ENCODE peak calls at places on chromosomes 12 and 14, in ten cellular contexts. One of them, this sample, is unnamed.

GRCh38 chr14:100532154-100532915 is 54.9 kb downstream of the BEGAIN start:
- DNase-seq in neuronal stem cell: no peak
- DNase-seq in PC-3: no peak
- DNase-seq in A549: no peak
- DNase-seq in H1: no peak
- DNase-seq in GM23338: no peak
- DNase-seq in K562: no peak
- DNase-seq in endothelial cell of umbilical vein: no peak
- DNase-seq in IMR-90: peak
- DNase-seq in OCI-LY7: no peak
- DNase-seq in this sample: no peak

GRCh38 chr12:104750061-104750460 is 208.0 kb downstream of the SLC41A2 start:
- DNase-seq in neuronal stem cell: no peak
- DNase-seq in PC-3: no peak
- DNase-seq in A549: no peak
- DNase-seq in H1: no peak
- DNase-seq in GM23338: no peak
- DNase-seq in K562: no peak
- DNase-seq in endothelial cell of umbilical vein: no peak
- DNase-seq in IMR-90: peak
- DNase-seq in OCI-LY7: peak
- DNase-seq in this sample: no peak

GRCh38 chr12:34033628-34034296 is 11.5 kb downstream of the ALG10 start:
- DNase-seq in neuronal stem cell: no peak
- DNase-seq in PC-3: peak
- DNase-seq in A549: peak
- DNase-seq in H1: no peak
- DNase-seq in GM23338: peak
- DNase-seq in K562: peak
- DNase-seq in endothelial cell of umbilical vein: peak
- DNase-seq in IMR-90: peak
- DNase-seq in OCI-LY7: peak
- DNase-seq in this sample: no peak

GRCh38 chr12:69739287-69740191 is 879 bp downstream of the RAB3IP start:
- DNase-seq in neuronal stem cell: peak
- DNase-seq in PC-3: peak
- DNase-seq in A549: peak
- DNase-seq in H1: peak
- DNase-seq in GM23338: peak
- DNase-seq in K562: no peak
- DNase-seq in endothelial cell of umbilical vein: peak
- DNase-seq in IMR-90: peak
- DNase-seq in OCI-LY7: peak
- DNase-seq in this sample: no peak

GRCh38 chr12:65853489-65854157 is 29.3 kb downstream of the HMGA2 start:
- DNase-seq in neuronal stem cell: no peak
- DNase-seq in PC-3: no peak
- DNase-seq in A549: no peak
- DNase-seq in H1: no peak
- DNase-seq in GM23338: no peak
- DNase-seq in K562: no peak
- DNase-seq in endothelial cell of umbilical vein: peak
- DNase-seq in IMR-90: peak
- DNase-seq in OCI-LY7: no peak
- DNase-seq in this sample: no peak

GRCh38 chr14:46661728-46662127 is 10.1 kb upstream of the RPL10L start:
- DNase-seq in neuronal stem cell: no peak
- DNase-seq in PC-3: peak
- DNase-seq in A549: peak
- DNase-seq in H1: no peak
- DNase-seq in GM23338: peak
- DNase-seq in K562: no peak
- DNase-seq in endothelial cell of umbilical vein: no peak
- DNase-seq in IMR-90: no peak
- DNase-seq in OCI-LY7: no peak
- DNase-seq in this sample: no peak

GRCh38 chr14:70808402-70809237 is 693 bp downstream of the MAP3K9 start:
- DNase-seq in neuronal stem cell: peak
- DNase-seq in PC-3: no peak
- DNase-seq in A549: peak
- DNase-seq in H1: peak
- DNase-seq in GM23338: peak
- DNase-seq in K562: no peak
- DNase-seq in endothelial cell of umbilical vein: no peak
- DNase-seq in IMR-90: no peak
- DNase-seq in OCI-LY7: peak
- DNase-seq in this sample: no peak

GRCh38 chr12:97006585-97006984 is 99.5 kb downstream of the NEDD1 start:
- DNase-seq in neuronal stem cell: no peak
- DNase-seq in PC-3: peak
- DNase-seq in A549: no peak
- DNase-seq in H1: no peak
- DNase-seq in GM23338: no peak
- DNase-seq in K562: no peak
- DNase-seq in endothelial cell of umbilical vein: no peak
- DNase-seq in IMR-90: no peak
- DNase-seq in OCI-LY7: no peak
- DNase-seq in this sample: peak

GRCh38 chr14:64910847-64911495 is 3.3 kb upstream of the CHURC1 start:
- DNase-seq in neuronal stem cell: no peak
- DNase-seq in PC-3: peak
- DNase-seq in A549: peak
- DNase-seq in H1: no peak
- DNase-seq in GM23338: peak
- DNase-seq in K562: no peak
- DNase-seq in endothelial cell of umbilical vein: peak
- DNase-seq in IMR-90: peak
- DNase-seq in OCI-LY7: peak
- DNase-seq in this sample: no peak

DNA sequence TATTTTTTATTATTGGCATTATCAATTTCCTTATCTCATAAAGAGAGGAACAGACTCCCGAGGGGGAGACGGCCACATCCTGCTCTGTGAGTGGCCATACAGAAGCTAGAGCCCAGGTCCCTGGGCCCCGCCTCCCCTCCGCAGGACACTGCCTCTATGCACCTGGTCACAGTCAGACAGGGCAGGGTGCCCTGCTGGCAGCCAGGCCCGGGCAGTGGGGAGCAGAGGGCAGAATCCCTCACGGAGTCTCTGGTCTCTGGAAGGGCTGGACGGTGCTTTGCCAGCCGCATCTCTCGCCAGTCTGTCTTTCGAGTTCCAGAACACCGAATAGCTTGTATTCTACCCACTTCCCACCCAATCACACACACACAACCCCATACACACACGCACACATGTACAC is 16.4 kb upstream of the CACNA2D4 start:
- DNase-seq in neuronal stem cell: no peak
- DNase-seq in PC-3: no peak
- DNase-seq in A549: no peak
- DNase-seq in H1: peak
- DNase-seq in GM23338: no peak
- DNase-seq in K562: no peak
- DNase-seq in endothelial cell of umbilical vein: no peak
- DNase-seq in IMR-90: no peak
- DNase-seq in OCI-LY7: no peak
- DNase-seq in this sample: no peak
- H3K4me2 ChIP-seq in neuronal stem cell: no peak
- H3K4me2 ChIP-seq in PC-3: no peak
- H3K4me2 ChIP-seq in A549: no peak
- H3K4me2 ChIP-seq in H1: no peak
- H3K4me2 ChIP-seq in GM23338: no peak
- H3K4me2 ChIP-seq in K562: no peak
- H3K4me2 ChIP-seq in endothelial cell of umbilical vein: no peak
- H3K4me2 ChIP-seq in IMR-90: no peak
- H3K4me2 ChIP-seq in OCI-LY7: no peak
- H3K4me2 ChIP-seq in this sample: no peak

GRCh38 chr12:25887367-25887766 is 71.1 kb upstream of the RASSF8 start:
- DNase-seq in neuronal stem cell: no peak
- DNase-seq in PC-3: no peak
- DNase-seq in A549: no peak
- DNase-seq in H1: no peak
- DNase-seq in GM23338: peak
- DNase-seq in K562: no peak
- DNase-seq in endothelial cell of umbilical vein: no peak
- DNase-seq in IMR-90: no peak
- DNase-seq in OCI-LY7: no peak
- DNase-seq in this sample: no peak
- H3K4me3 ChIP-seq in neuronal stem cell: no peak
- H3K4me3 ChIP-seq in PC-3: no peak
- H3K4me3 ChIP-seq in A549: no peak
- H3K4me3 ChIP-seq in H1: peak
- H3K4me3 ChIP-seq in GM23338: no peak
- H3K4me3 ChIP-seq in K562: no peak
- H3K4me3 ChIP-seq in endothelial cell of umbilical vein: no peak
- H3K4me3 ChIP-seq in IMR-90: no peak
- H3K4me3 ChIP-seq in OCI-LY7: no peak
- H3K4me3 ChIP-seq in this sample: no peak

GRCh38 chr12:95393191-95393790 is 80.7 kb upstream of the METAP2 start:
- DNase-seq in neuronal stem cell: no peak
- DNase-seq in PC-3: no peak
- DNase-seq in A549: peak
- DNase-seq in H1: no peak
- DNase-seq in GM23338: peak
- DNase-seq in K562: no peak
- DNase-seq in endothelial cell of umbilical vein: no peak
- DNase-seq in IMR-90: no peak
- DNase-seq in OCI-LY7: peak
- DNase-seq in this sample: no peak

GRCh38 chr12:95397566-95397965 is 76.4 kb upstream of the METAP2 start:
- DNase-seq in neuronal stem cell: no peak
- DNase-seq in PC-3: no peak
- DNase-seq in A549: no peak
- DNase-seq in H1: no peak
- DNase-seq in GM23338: no peak
- DNase-seq in K562: no peak
- DNase-seq in endothelial cell of umbilical vein: no peak
- DNase-seq in IMR-90: no peak
- DNase-seq in OCI-LY7: no peak
- DNase-seq in this sample: no peak

GRCh38 chr12:95396849-95397498 is 77.0 kb upstream of the METAP2 start:
- DNase-seq in neuronal stem cell: no peak
- DNase-seq in PC-3: peak
- DNase-seq in A549: peak
- DNase-seq in H1: no peak
- DNase-seq in GM23338: no peak
- DNase-seq in K562: no peak
- DNase-seq in endothelial cell of umbilical vein: no peak
- DNase-seq in IMR-90: peak
- DNase-seq in OCI-LY7: no peak
- DNase-seq in this sample: peak

GRCh38 chr12:95390932-95391331 is 83.0 kb upstream of the METAP2 start:
- DNase-seq in neuronal stem cell: no peak
- DNase-seq in PC-3: no peak
- DNase-seq in A549: no peak
- DNase-seq in H1: no peak
- DNase-seq in GM23338: no peak
- DNase-seq in K562: no peak
- DNase-seq in endothelial cell of umbilical vein: no peak
- DNase-seq in IMR-90: no peak
- DNase-seq in OCI-LY7: peak
- DNase-seq in this sample: no peak

DNA sequence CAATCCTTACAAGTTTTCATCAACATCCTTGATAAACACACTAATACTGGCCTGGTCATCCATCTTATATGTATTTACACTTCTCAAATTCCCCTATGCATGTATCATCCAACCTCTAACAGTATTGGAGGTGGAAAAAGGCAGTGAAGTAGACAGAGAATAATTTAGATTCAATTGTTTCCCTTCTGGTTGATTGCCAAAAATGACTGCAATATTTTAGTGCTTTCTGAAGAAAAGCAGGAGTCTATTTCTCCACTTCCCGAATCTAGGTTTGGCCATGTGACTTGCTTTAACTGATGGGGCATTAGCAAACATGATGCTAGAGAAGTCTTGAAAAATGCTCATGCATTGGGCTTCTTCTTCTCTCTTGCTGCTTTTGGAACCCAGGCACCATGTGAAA is 78.2 kb upstream of the METAP2 start:
- DNase-seq in neuronal stem cell: no peak
- DNase-seq in PC-3: no peak
- DNase-seq in A549: no peak
- DNase-seq in H1: no peak
- DNase-seq in GM23338: no peak
- DNase-seq in K562: no peak
- DNase-seq in endothelial cell of umbilical vein: no peak
- DNase-seq in IMR-90: no peak
- DNase-seq in OCI-LY7: no peak
- DNase-seq in this sample: no peak
- H3K27ac ChIP-seq in neuronal stem cell: no peak
- H3K27ac ChIP-seq in PC-3: no peak
- H3K27ac ChIP-seq in A549: no peak
- H3K27ac ChIP-seq in H1: no peak
- H3K27ac ChIP-seq in GM23338: no peak
- H3K27ac ChIP-seq in K562: no peak
- H3K27ac ChIP-seq in endothelial cell of umbilical vein: no peak
- H3K27ac ChIP-seq in IMR-90: no peak
- H3K27ac ChIP-seq in OCI-LY7: no peak
- H3K27ac ChIP-seq in this sample: no peak

GRCh38 chr12:87848248-87848868 is 180.8 kb downstream of the C12orf50 start:
- DNase-seq in neuronal stem cell: peak
- DNase-seq in PC-3: peak
- DNase-seq in A549: peak
- DNase-seq in H1: no peak
- DNase-seq in GM23338: peak
- DNase-seq in K562: peak
- DNase-seq in endothelial cell of umbilical vein: peak
- DNase-seq in IMR-90: peak
- DNase-seq in OCI-LY7: peak
- DNase-seq in this sample: peak
- H3K4me2 ChIP-seq in neuronal stem cell: no peak
- H3K4me2 ChIP-seq in PC-3: no peak
- H3K4me2 ChIP-seq in A549: peak
- H3K4me2 ChIP-seq in H1: no peak
- H3K4me2 ChIP-seq in GM23338: peak
- H3K4me2 ChIP-seq in K562: no peak
- H3K4me2 ChIP-seq in endothelial cell of umbilical vein: no peak
- H3K4me2 ChIP-seq in IMR-90: no peak
- H3K4me2 ChIP-seq in OCI-LY7: no peak
- H3K4me2 ChIP-seq in this sample: no peak